ENCODE peak calls at places on chromosomes 7 and 10, in nine cellular contexts. F is HFFc6, D is foreskin fibroblast, Z is dorsolateral prefrontal cortex, U is IMR-90, G is H9, Y is GM20000, C is PC-3, X is left ventricle myocardium inferior. B is an unnamed sample.

GRCh38 chr10:100148353-100149211 is 37.2 kb downstream of the ERLIN1 start:
- DNase-seq in X (no peak), D (peak), Z (no peak), U (peak), Y (peak), G (no peak), F (peak), C (peak), B (no peak)

GRCh38 chr7:117872565-117873055 is 631 bp downstream of the CTTNBP2 start:
- DNase-seq in Y (peak), X (peak), F (no peak), C (no peak), G (peak), Z (peak), U (no peak), D (no peak), B (no peak)

GRCh38 chr7:17942231-17942630 is 1.9 kb upstream of the SNX13 start:
- DNase-seq in F (no peak), G (no peak), Z (no peak), U (no peak), D (no peak), X (no peak), C (peak), Y (no peak), B (no peak)

GRCh38 chr7:77752016-77752415 is 46.2 kb downstream of the TMEM60 start:
- DNase-seq in Z (no peak), F (no peak), D (no peak), X (no peak), G (no peak), U (no peak), C (no peak), Y (no peak), B (no peak)

GRCh38 chr10:93701903-93702277 is 502 bp downstream of the FRA10AC1 start:
- DNase-seq in D (peak), X (no peak), U (peak), Y (peak), G (no peak), Z (no peak), C (peak), F (peak), B (no peak)

GRCh38 chr7:142523821-142524460 is 225.3 kb upstream of the PRSS1 start:
- DNase-seq in G (no peak), X (no peak), U (no peak), Y (no peak), C (no peak), F (no peak), Z (no peak), D (no peak), B (no peak)

GRCh38 chr10:125836746-125837145 is 13.4 kb downstream of the BCCIP start:
- DNase-seq in X (no peak), G (no peak), Y (no peak), U (no peak), D (no peak), F (no peak), Z (no peak), C (peak), B (no peak)

GRCh38 chr7:74511360-74511759 is 57.7 kb downstream of the GTF2IRD1 start:
- DNase-seq in G (no peak), U (peak), Z (no peak), X (no peak), C (no peak), Y (no peak), F (no peak), D (no peak), B (no peak)

GRCh38 chr10:129730272-129730992 is 233.6 kb downstream of the EBF3 start:
- DNase-seq in Z (no peak), D (no peak), C (no peak), U (no peak), X (no peak), F (no peak), Y (no peak), G (no peak), B (no peak)

GRCh38 chr7:158957921-158958471 is 101.6 kb downstream of the DYNC2I1 start:
- DNase-seq in U (no peak), Z (no peak), Y (no peak), G (peak), C (peak), X (no peak), D (no peak), F (no peak), B (no peak)

GRCh38 chr10:4329237-4329636 is 496.8 kb upstream of the AKR1E2 start:
- DNase-seq in X (no peak), Y (no peak), C (no peak), U (no peak), Z (no peak), D (no peak), F (no peak), G (no peak), B (no peak)

GRCh38 chr7:95605275-95605674 is 9.0 kb upstream of the PDK4 start:
- DNase-seq in G (no peak), D (no peak), X (no peak), C (no peak), F (no peak), U (no peak), Y (no peak), Z (no peak), B (no peak)

GRCh38 chr7:151372612-151373265 is 31.1 kb downstream of the NUB1 start:
- DNase-seq in X (no peak), Y (no peak), F (no peak), G (peak), C (no peak), U (no peak), D (no peak), Z (no peak), B (no peak)

GRCh38 chr10:128092454-128092853 is 33.8 kb downstream of the MKI67 start:
- DNase-seq in G (no peak), X (no peak), F (no peak), U (peak), C (no peak), Z (no peak), D (no peak), Y (no peak), B (no peak)

GRCh38 chr7:156499247-156499881 is 141.2 kb upstream of the RNF32 start:
- DNase-seq in F (no peak), U (no peak), D (no peak), C (no peak), Z (no peak), Y (no peak), G (no peak), X (no peak), B (no peak)

GRCh38 chr7:67387851-67388250 is 391.2 kb downstream of the TYW1 start:
- DNase-seq in X (no peak), G (no peak), F (no peak), C (no peak), U (no peak), Z (no peak), D (no peak), Y (no peak), B (no peak)

GRCh38 chr7:12327922-12328321 is 75.7 kb downstream of the VWDE start:
- DNase-seq in D (no peak), U (no peak), Z (no peak), Y (no peak), X (no peak), F (no peak), G (no peak), C (no peak), B (no peak)

GRCh38 chr10:121988361-121989324 is at the start of gene TACC2:
- DNase-seq in D (no peak), Y (no peak), Z (no peak), F (no peak), C (peak), U (no peak), G (no peak), X (no peak), B (no peak)

GRCh38 chr10:132918264-132918616 is 24.1 kb downstream of the CFAP46 start:
- DNase-seq in Z (no peak), C (no peak), G (no peak), F (no peak), U (no peak), D (no peak), X (no peak), Y (no peak), B (no peak)

GRCh38 chr7:38107486-38107893 is 70.6 kb upstream of the STARD3NL start:
- DNase-seq in X (peak), G (peak), F (peak), U (peak), Y (peak), C (peak), D (peak), Z (peak), B (peak)

GRCh38 chr7:116633131-116633988 is 38.6 kb upstream of the MET start:
- DNase-seq in U (no peak), G (no peak), D (no peak), C (peak), Z (no peak), Y (peak), X (no peak), F (peak), B (no peak)

GRCh38 chr7:33127085-33127484 is 2.3 kb upstream of the BBS9 start:
- DNase-seq in Z (no peak), G (no peak), C (no peak), X (no peak), Y (no peak), F (no peak), D (no peak), U (no peak), B (no peak)

GRCh38 chr7:45980181-45980905 is 59.3 kb upstream of the IGFBP3 start:
- DNase-seq in Z (no peak), C (no peak), U (peak), F (peak), D (peak), G (no peak), Y (no peak), X (no peak), B (no peak)

GRCh38 chr10:69948261-69948660 is 104.4 kb upstream of the MACROH2A2 start:
- DNase-seq in Z (no peak), G (no peak), D (no peak), X (no peak), U (no peak), Y (no peak), C (no peak), F (no peak), B (no peak)
- TF ChIP-seq CTCF in Z (no peak), G (no peak), D (no peak), X (no peak), U (no peak), Y (no peak), C (peak), F (peak), B (no peak)

GRCh38 chr10:70626056-70626455 is 23.5 kb upstream of the PRF1 start:
- DNase-seq in F (no peak), D (no peak), Y (no peak), Z (no peak), U (no peak), G (no peak), X (no peak), C (no peak), B (no peak)

GRCh38 chr10:70634011-70634410 is 31.5 kb upstream of the PRF1 start:
- DNase-seq in X (no peak), D (no peak), C (no peak), F (no peak), U (no peak), G (peak), Y (no peak), Z (no peak), B (no peak)

DNA sequence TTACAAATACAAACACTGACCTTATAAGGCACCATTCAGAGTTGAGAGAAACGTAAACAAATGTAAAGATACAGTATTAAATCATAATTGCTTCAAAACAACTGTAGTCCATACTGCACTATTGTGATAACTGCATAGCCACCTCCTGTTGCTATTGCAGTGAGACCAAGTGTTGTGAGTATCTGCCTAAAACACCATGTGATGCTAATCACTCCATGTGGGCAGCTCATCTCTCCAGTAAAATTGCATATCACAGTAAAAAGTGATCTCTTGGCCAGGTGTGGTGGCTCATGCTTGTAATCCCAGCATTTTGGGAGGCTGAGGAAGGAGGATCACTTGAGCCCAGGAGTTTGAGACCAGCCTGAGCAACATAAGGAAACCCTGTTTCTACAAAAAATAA is 26.8 kb upstream of the PRF1 start:
- DNase-seq in G (no peak), D (no peak), F (no peak), Y (no peak), Z (no peak), C (no peak), X (no peak), U (no peak), B (no peak)
- TF ChIP-seq CTCF in G (no peak), D (no peak), F (no peak), Y (no peak), Z (no peak), C (no peak), X (no peak), U (no peak), B (no peak)

DNA sequence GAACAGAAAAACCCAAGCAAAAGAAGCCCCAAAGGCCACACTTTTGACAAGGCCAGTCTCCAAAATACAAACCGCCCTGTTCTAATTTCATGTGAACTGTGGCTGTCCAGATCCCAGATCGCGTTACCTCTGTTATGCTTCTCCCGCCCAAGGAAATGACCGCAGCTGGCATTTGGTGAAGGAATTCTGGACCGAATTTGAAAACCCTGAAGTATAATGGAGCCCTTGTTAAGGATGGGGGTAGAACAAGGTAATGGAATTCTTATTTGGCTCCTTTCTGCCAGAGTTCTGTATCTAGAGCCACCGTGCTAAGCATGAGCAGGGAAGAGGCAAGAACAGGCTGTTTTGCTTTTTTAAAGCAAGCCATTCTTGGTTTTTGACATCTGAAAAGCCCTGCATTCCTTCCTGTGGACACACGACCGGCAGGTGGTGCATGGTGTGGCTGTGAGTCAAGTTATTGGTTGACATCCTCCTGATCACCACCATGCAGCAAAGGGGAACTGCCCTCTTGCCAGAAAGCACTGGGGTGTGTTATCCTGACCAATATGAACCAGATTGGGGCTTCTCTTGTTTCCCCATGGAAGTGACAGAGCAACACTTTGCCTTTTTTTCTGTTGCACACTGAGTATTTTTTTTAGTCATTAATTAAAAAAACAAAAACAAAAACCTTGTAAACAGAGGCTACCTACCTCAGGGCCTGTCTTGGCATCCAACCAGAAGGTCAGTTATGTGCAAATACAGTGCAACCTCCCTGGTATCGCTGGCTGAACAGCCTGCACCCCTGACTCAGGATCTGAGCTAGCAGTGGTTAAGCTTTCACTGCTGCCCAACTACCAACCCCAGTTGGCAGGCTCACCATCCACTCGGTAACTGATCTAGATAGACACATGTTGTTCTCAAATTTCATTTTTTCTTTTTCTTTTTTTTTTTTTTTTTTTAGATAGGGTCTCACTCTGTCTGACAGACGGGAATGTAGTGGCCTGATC is 14.2 kb downstream of the UCMA start:
- DNase-seq in F (peak), C (peak), U (peak), Y (peak), Z (no peak), D (no peak), X (no peak), G (peak), B (no peak)
- TF ChIP-seq CTCF in F (peak), C (peak), U (no peak), Y (peak), Z (no peak), D (no peak), X (no peak), G (peak), B (no peak)

GRCh38 chr7:30984359-30985107 is 20.8 kb downstream of the GHRHR start:
- DNase-seq in Z (no peak), D (peak), F (peak), Y (no peak), G (peak), U (no peak), C (peak), X (no peak), B (no peak)

GRCh38 chr7:30983042-30983913 is 19.5 kb downstream of the GHRHR start:
- DNase-seq in X (peak), C (peak), U (peak), Z (peak), D (peak), F (peak), Y (peak), G (peak), B (peak)

GRCh38 chr7:30986331-30986730 is 22.6 kb downstream of the GHRHR start:
- DNase-seq in D (no peak), G (no peak), U (no peak), Z (no peak), C (no peak), X (no peak), Y (no peak), F (no peak), B (no peak)

GRCh38 chr7:30985756-30986155 is 22.0 kb downstream of the GHRHR start:
- DNase-seq in G (no peak), D (no peak), F (no peak), C (no peak), X (no peak), U (no peak), Y (no peak), Z (no peak), B (no peak)

DNA sequence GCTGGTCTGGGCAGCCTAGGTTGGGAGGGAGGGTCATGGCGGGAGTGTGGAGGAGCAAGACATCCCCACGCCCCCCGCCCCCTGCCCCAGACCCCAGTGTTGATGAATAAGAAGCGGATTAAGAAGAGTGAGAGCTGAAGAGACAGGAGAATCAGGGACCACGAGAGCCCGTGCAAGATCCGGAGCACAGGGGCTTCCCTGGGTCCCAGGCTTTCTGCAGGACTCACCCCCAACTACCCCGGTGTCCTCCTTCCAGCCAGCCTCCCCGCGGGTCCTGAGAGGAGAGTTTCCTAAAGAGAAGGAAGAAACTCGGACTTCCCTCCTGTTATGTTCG is 20.1 kb downstream of the GHRHR start:
- DNase-seq in D (no peak), F (no peak), X (no peak), U (no peak), G (no peak), Z (no peak), Y (no peak), C (no peak), B (no peak)
- TF ChIP-seq CTCF in D (no peak), F (peak), X (no peak), U (no peak), G (no peak), Z (no peak), Y (no peak), C (no peak), B (no peak)

GRCh38 chr10:14325325-14325955 is 5.3 kb downstream of the FRMD4A start:
- DNase-seq in X (peak), F (no peak), U (peak), C (peak), Z (peak), G (peak), D (no peak), Y (peak), B (peak)
- TF ChIP-seq CTCF in X (peak), F (peak), U (peak), C (peak), Z (no peak), G (peak), D (peak), Y (peak), B (no peak)

DNA sequence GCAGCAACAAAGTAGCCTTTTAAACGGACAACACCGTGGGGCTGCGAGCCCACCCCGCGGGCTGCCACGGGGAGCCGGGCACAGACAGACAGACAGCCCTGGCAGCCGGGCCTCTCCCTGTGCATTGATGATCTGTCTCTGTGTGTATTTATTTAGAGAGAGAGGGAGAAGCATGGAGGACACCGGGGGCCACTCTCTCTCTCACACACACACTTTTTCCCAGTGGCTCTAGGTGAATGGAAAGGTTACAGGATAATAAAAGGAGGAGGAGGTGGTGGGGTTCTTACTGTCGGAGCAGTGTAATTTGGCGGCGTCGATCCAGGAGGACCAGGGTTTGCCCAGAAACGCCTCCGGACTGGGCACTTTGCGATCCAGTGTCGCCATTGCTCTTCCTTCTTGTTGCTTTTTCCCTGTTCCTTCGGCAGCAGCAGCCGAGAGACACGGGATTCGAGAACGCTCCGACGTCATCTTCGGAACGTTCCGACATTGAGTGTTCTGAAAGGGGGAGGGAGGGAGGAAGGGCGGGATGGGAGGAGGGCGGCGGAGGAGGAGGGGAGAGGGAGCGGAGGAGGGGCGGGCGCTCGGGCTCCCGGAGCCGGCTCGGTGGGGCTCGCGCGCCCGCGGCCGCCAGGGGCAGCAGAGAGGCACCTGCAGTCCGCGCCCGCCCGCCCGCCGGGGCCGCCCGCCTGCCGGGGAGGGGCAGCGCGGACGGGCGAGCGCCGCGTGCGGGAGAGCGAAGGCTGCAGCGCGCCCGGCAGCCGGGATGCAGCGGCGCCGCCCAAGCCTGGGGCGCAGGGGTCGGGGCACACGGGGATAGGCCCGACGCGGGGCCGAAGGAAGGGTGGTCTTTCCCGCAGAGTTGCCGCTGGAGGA is at the start of gene ATXN7L1:
- DNase-seq in U (peak), D (peak), C (peak), Z (peak), Y (peak), F (peak), G (peak), X (peak), B (peak)
- TF ChIP-seq CTCF in U (peak), D (peak), C (peak), Z (no peak), Y (peak), F (peak), G (peak), X (peak), B (peak)

DNA sequence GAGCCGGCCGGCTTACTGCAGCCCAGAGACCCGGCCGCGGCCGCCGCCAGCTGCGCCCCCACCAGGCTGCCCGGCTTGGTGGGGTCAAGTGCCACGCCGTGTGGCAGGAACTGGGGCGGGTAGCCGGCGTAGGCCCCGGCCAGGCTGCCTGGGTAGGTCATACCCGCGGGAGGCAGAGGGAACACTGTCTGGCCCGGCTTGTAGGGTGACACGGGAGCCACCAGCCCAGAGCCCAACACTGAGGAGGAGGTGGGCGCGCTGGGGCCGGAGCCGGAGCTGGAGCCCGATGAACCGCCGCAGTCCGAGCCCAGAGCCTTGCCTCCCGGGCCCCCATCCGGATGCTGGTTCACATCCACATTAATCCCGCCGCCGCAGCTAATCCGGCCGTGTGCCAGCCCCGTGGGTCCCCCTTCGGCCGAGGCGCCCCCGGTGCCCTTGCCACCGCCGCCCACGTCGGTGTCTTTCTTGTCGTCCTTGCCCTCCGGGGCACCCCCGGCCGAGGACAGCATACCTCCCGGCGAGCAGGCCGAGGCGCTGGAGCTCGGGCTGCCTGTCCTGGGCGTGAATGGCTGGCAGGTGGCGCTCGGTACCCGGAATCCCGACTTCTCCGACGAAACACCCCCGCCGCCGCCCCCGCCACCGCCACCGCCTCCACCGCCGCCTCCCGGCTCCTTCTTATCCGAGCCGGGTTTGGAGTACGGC is 2.0 kb downstream of the ZNF503 start:
- DNase-seq in G (peak), X (peak), C (peak), Y (peak), Z (peak), U (peak), F (peak), D (peak), B (no peak)
- TF ChIP-seq CTCF in G (peak), X (peak), C (peak), Y (peak), Z (peak), U (peak), F (peak), D (peak), B (no peak)